ENCODE peak calls at places on chromosomes 3 and 15, in eight cellular contexts. Y is aorta; S is WTC11; E is central memory CD4-positive, alpha-beta T cell; M is neuronal stem cell; P is activated CD4-positive, alpha-beta T cell treated with anti-CD3 and anti-CD28 coated beads for 1 hour; L is ovary; O is nephron progenitor cell. X is an unnamed sample.

GRCh38 chr3:10804183-10804648 is 11.8 kb upstream of the SLC6A11 start:
- DNase-seq in E (no peak), P (no peak), L (no peak), O (no peak), S (no peak), Y (no peak), M (no peak), X (no peak)

GRCh38 chr3:13144163-13145023 is 71.2 kb upstream of the IQSEC1 start:
- DNase-seq in M (no peak), L (no peak), S (no peak), Y (peak), E (no peak), P (no peak), O (no peak), X (no peak)

GRCh38 chr3:40968666-40969065 is 230.6 kb upstream of the CTNNB1 start:
- DNase-seq in S (no peak), O (no peak), P (no peak), M (no peak), L (no peak), E (no peak), Y (no peak), X (no peak)

GRCh38 chr15:51706931-51707608 is 25.8 kb downstream of the SCG3 start:
- DNase-seq in E (no peak), M (no peak), L (no peak), P (no peak), S (no peak), Y (no peak), O (no peak), X (no peak)

GRCh38 chr3:183725387-183725786 is 27.8 kb downstream of the YEATS2 start:
- DNase-seq in Y (no peak), M (no peak), P (no peak), L (no peak), O (no peak), E (no peak), S (no peak), X (no peak)

GRCh38 chr3:8509961-8510360 is 8.3 kb downstream of the LMCD1 start:
- DNase-seq in L (no peak), P (no peak), E (no peak), Y (no peak), O (no peak), M (no peak), S (no peak), X (no peak)

GRCh38 chr3:149839874-149840273 is 26.9 kb downstream of the RNF13 start:
- DNase-seq in L (no peak), S (no peak), E (no peak), M (no peak), Y (no peak), P (no peak), O (no peak), X (no peak)

GRCh38 chr3:151553873-151554272 is 93.0 kb upstream of the IGSF10 start:
- DNase-seq in L (no peak), O (no peak), Y (no peak), P (no peak), S (no peak), M (no peak), E (no peak), X (peak)

GRCh38 chr3:187737401-187738088 is 7.7 kb downstream of the BCL6 start:
- DNase-seq in Y (peak), M (no peak), S (peak), P (no peak), E (peak), O (peak), L (peak), X (peak)

GRCh38 chr15:95295311-95295710 is 1035.2 kb upstream of the NR2F2 start:
- DNase-seq in M (no peak), O (no peak), Y (no peak), E (no peak), L (no peak), P (no peak), S (no peak), X (no peak)

GRCh38 chr3:111856501-111856900 is 2.6 kb upstream of the PHLDB2 start:
- DNase-seq in O (no peak), Y (no peak), P (no peak), M (no peak), E (no peak), L (no peak), S (no peak), X (no peak)

GRCh38 chr3:17901893-17902292 is 159.5 kb upstream of the TBC1D5 start:
- DNase-seq in M (no peak), E (no peak), P (no peak), O (no peak), Y (no peak), S (no peak), L (no peak), X (no peak)

GRCh38 chr3:143167956-143168355 is 48.4 kb downstream of the CHST2 start:
- DNase-seq in L (no peak), P (no peak), Y (no peak), E (no peak), O (no peak), M (no peak), S (no peak), X (no peak)

GRCh38 chr15:70286110-70286806 is 188.5 kb upstream of the TLE3 start:
- DNase-seq in P (no peak), S (no peak), Y (peak), O (no peak), L (no peak), E (no peak), M (no peak), X (no peak)

GRCh38 chr15:101156509-101157159 is 95.2 kb downstream of the CHSY1 start:
- DNase-seq in O (peak), P (no peak), M (no peak), S (no peak), E (no peak), Y (peak), L (no peak), X (no peak)

GRCh38 chr15:69045810-69046209 is 31.3 kb downstream of the NOX5 start:
- DNase-seq in Y (no peak), S (peak), E (no peak), M (no peak), P (no peak), O (peak), L (no peak), X (no peak)

GRCh38 chr15:101162701-101163483 is 89.0 kb downstream of the CHSY1 start:
- DNase-seq in E (no peak), Y (peak), M (no peak), S (no peak), P (no peak), L (no peak), O (no peak), X (peak)

GRCh38 chr3:140128217-140129137 is 193.5 kb downstream of the CLSTN2 start:
- DNase-seq in S (peak), Y (no peak), O (peak), L (no peak), P (no peak), M (peak), E (no peak), X (peak)

GRCh38 chr3:108008931-108009635 is 81.7 kb downstream of the CD47 start:
- DNase-seq in E (no peak), M (no peak), Y (no peak), O (no peak), L (no peak), S (no peak), P (no peak), X (no peak)

GRCh38 chr15:98154863-98155262 is 194.4 kb downstream of the ARRDC4 start:
- DNase-seq in Y (no peak), L (no peak), P (no peak), S (no peak), O (no peak), M (no peak), E (no peak), X (no peak)

GRCh38 chr15:64461577-64462162 is 1.3 kb downstream of the ZNF609 start:
- DNase-seq in L (no peak), M (peak), S (peak), E (peak), O (peak), P (no peak), Y (no peak), X (no peak)

GRCh38 chr3:152398495-152398894 is 129.8 kb downstream of the MBNL1 start:
- DNase-seq in Y (no peak), S (no peak), O (no peak), E (no peak), P (no peak), M (no peak), L (no peak), X (no peak)